ENCODE peak calls at places on chromosomes 4 and X, in nine cellular contexts. S is stomach, E is HL-60, X is psoas muscle, V is ascending aorta, Q is tibial artery, Y is GM23338, K is natural killer cell, A is brain microvascular endothelial cell. R is an unnamed sample.

GRCh38 chr4:7960790-7961655 is 21.4 kb upstream of the AFAP1 start:
- DNase-seq in S (no peak), E (no peak), X (no peak), V (peak), Q (no peak), Y (no peak), K (no peak), A (no peak), R (peak)

GRCh38 chr4:2535386-2536192 is 858 bp upstream of the FAM193A start:
- DNase-seq in S (peak), E (peak), X (peak), V (peak), Q (peak), Y (peak), K (peak), A (no peak), R (no peak)

GRCh38 chrX:2351321-2351720 is 149.5 kb downstream of the DHRSX start:
- DNase-seq in S (no peak), E (no peak), X (no peak), V (no peak), Q (no peak), Y (no peak), K (no peak), A (peak), R (peak)

GRCh38 chrX:135112096-135112729 is 8.1 kb downstream of the ETDB start:
- DNase-seq in S (no peak), E (peak), X (no peak), V (no peak), Q (no peak), Y (peak), K (no peak), A (peak), R (no peak)

GRCh38 chr4:6673660-6674499 is 19.8 kb upstream of the S100P start:
- DNase-seq in S (peak), E (peak), X (peak), V (peak), Q (peak), Y (peak), K (peak), A (peak), R (peak)

GRCh38 chrX:149121526-149121925 is 383.6 kb downstream of the IDS start:
- DNase-seq in S (no peak), E (no peak), X (no peak), V (no peak), Q (no peak), Y (no peak), K (no peak), A (no peak), R (no peak)

GRCh38 chr4:55321707-55322264 is 24.3 kb upstream of the SRD5A3 start:
- DNase-seq in S (peak), E (peak), X (peak), V (peak), Q (peak), Y (peak), K (no peak), A (peak), R (peak)

GRCh38 chr4:98700630-98701029 is 42.2 kb upstream of the TSPAN5 start:
- DNase-seq in S (no peak), E (no peak), X (no peak), V (no peak), Q (no peak), Y (no peak), K (no peak), A (no peak), R (no peak)

DNA sequence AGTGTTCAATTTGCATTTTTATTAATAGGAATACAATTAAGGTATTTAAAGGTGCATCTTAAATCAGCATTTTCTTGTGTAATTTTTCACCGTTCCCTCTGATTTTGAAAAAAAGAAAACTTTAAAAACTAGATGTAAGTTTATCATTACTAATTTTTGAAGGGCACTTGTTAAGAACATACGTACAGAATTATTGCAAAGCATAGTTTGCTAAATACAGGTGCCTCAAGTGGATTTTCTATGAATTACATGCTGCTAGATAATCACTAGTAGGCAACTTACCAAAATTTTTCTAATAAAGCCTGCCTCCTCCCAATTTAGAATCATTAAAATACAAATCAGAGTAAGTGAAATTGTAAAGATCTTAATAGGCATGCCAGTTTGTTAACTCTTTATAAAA is 8.5 kb downstream of the CNKSR2 start:
- DNase-seq in S (no peak), E (no peak), X (no peak), V (no peak), Q (no peak), Y (no peak), K (no peak), A (no peak), R (no peak)
- TF ChIP-seq CTCF in S (no peak), E (no peak), X (peak), V (no peak), Q (peak), Y (peak), K (peak), A (peak), R (peak)

DNA sequence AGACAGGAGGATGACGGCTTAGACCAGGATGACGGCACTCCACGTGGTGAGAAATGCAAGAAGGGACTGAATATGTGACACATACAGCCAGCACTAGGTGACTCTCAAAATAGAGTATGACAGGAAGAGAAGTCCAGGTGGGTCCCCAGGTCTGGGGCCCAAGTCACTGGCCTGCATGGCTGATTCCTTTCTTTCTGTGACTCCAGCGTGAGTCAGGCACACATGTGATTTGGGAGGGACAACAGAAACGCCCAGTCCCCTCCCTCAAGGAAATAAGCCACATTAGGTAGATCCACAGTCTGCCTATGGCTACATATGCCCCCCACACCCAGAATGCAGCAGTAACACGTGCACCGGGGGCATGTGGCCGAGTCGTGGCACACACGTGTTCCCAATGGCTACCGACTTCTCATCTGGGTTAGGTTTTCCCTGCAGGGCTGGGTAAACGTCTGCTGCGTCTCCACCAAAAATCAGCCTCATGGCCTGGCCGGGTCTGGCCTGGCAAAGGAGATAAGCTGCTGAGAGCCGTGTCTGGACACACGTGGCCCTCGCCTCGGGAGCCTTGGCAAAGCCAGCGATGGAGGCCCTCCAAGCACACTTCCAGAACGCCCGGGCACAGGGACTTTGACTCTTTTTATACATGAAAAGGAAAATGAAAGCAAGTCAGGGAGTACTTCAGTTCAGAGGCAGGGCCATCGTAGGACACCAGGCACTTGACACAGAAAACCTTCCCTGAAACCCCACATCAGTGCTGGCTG is 19.3 kb downstream of the SEL1L3 start:
- DNase-seq in S (peak), E (no peak), X (no peak), V (peak), Q (no peak), Y (no peak), K (no peak), A (no peak), R (no peak)
- TF ChIP-seq CTCF in S (no peak), E (no peak), X (no peak), V (no peak), Q (no peak), Y (no peak), K (no peak), A (no peak), R (no peak)

GRCh38 chrX:101260435-101260834 is 30.7 kb downstream of the TAF7L start:
- DNase-seq in S (no peak), E (no peak), X (no peak), V (no peak), Q (no peak), Y (peak), K (no peak), A (no peak), R (no peak)
- TF ChIP-seq CTCF in S (no peak), E (no peak), X (no peak), V (no peak), Q (no peak), Y (peak), K (no peak), A (peak), R (peak)

GRCh38 chr4:183721207-183722081 is 62.4 kb downstream of the TRAPPC11 start:
- DNase-seq in S (peak), E (peak), X (peak), V (no peak), Q (no peak), Y (peak), K (peak), A (peak), R (no peak)
- TF ChIP-seq CTCF in S (no peak), E (peak), X (peak), V (no peak), Q (no peak), Y (peak), K (peak), A (peak), R (peak)

DNA sequence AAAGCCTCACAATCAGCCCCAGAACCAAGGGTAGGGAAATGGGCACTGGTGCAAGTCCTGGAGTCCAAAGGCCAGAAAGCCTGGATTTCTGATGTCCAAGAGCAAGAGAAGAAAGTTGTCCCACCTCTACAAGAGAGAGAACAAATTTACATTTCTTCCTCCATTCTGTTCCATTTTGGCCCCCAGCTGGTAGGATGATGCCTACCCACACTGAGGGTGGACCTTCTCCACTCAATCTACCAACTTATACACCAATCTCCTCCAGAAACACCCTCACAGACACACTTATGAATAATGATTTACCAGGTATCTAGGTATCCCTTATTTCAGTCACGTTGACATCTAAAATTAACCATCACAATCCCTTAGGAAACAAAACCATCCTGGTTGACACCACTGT is 367.8 kb upstream of the GRIA3 start:
- DNase-seq in S (no peak), E (no peak), X (no peak), V (no peak), Q (no peak), Y (no peak), K (no peak), A (no peak), R (no peak)
- TF ChIP-seq CTCF in S (no peak), E (no peak), X (no peak), V (no peak), Q (no peak), Y (no peak), K (no peak), A (no peak), R (no peak)

GRCh38 chrX:127037179-127037578 is 217.7 kb downstream of the PRR32 start:
- DNase-seq in S (no peak), E (no peak), X (no peak), V (no peak), Q (no peak), Y (no peak), K (no peak), A (no peak), R (no peak)

DNA sequence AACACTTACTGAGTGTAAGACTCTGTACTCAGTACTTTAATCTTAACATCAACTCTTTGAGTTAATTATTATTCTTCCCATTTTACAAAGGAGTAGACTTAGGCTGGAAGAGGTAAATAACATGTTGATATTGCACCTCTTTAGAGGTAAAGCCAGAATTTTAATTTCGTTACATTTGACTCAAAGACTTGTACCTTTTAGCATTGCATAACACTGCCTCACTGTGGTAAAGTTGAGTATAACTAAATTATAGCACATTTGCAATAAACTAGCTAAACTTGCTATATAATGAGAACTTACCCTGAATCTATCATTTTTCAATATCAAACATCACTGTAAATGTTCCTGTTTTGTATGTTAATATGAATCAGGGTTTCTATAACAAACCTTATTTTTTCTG is 218.5 kb downstream of the PRR32 start:
- DNase-seq in S (no peak), E (no peak), X (no peak), V (no peak), Q (no peak), Y (peak), K (no peak), A (no peak), R (no peak)
- TF ChIP-seq CTCF in S (no peak), E (no peak), X (no peak), V (no peak), Q (no peak), Y (peak), K (no peak), A (no peak), R (peak)

GRCh38 chrX:85611926-85612325 is 232.5 kb upstream of the POF1B start:
- DNase-seq in S (no peak), E (no peak), X (no peak), V (no peak), Q (no peak), Y (peak), K (no peak), A (no peak), R (no peak)
- TF ChIP-seq CTCF in S (no peak), E (no peak), X (peak), V (no peak), Q (no peak), Y (peak), K (no peak), A (no peak), R (peak)

GRCh38 chr4:25993564-25994185 is 79.7 kb downstream of the SMIM20 start:
- DNase-seq in S (no peak), E (no peak), X (peak), V (peak), Q (no peak), Y (peak), K (no peak), A (no peak), R (no peak)
- TF ChIP-seq CTCF in S (no peak), E (no peak), X (peak), V (no peak), Q (no peak), Y (peak), K (no peak), A (peak), R (peak)

GRCh38 chr4:28225689-28226353 is 1365.2 kb downstream of the STIM2 start:
- DNase-seq in S (no peak), E (no peak), X (no peak), V (no peak), Q (no peak), Y (no peak), K (no peak), A (no peak), R (no peak)

GRCh38 chr4:28229092-28229491 is 1368.5 kb downstream of the STIM2 start:
- DNase-seq in S (no peak), E (no peak), X (no peak), V (no peak), Q (no peak), Y (peak), K (no peak), A (no peak), R (peak)

GRCh38 chr4:28226962-28227361 is 1366.3 kb downstream of the STIM2 start:
- DNase-seq in S (no peak), E (no peak), X (no peak), V (no peak), Q (no peak), Y (no peak), K (no peak), A (no peak), R (no peak)

GRCh38 chr4:28228575-28228974 is 1367.9 kb downstream of the STIM2 start:
- DNase-seq in S (no peak), E (no peak), X (no peak), V (no peak), Q (no peak), Y (no peak), K (no peak), A (no peak), R (no peak)

GRCh38 chr4:28225005-28225404 is 1364.4 kb downstream of the STIM2 start:
- DNase-seq in S (no peak), E (no peak), X (no peak), V (no peak), Q (no peak), Y (peak), K (no peak), A (peak), R (peak)
- TF ChIP-seq CTCF in S (no peak), E (no peak), X (no peak), V (no peak), Q (no peak), Y (peak), K (no peak), A (peak), R (peak)